ENCODE peak calls at places on chromosomes 3 and 15, in four cellular contexts. E is GM12878, M is K562, C is HepG2. X is an unnamed sample.

GRCh38 chr3:104933981-104934380 is 432.7 kb upstream of the ALCAM start:
- DNase-seq in M (no peak), C (no peak), E (no peak), X (no peak)

GRCh38 chr3:60192297-60193114 is 1058.7 kb downstream of the FHIT start:
- DNase-seq in E (peak), C (no peak), M (no peak), X (no peak)

GRCh38 chr15:59399465-59400102 is 26.9 kb upstream of the MYO1E start:
- DNase-seq in C (no peak), M (no peak), E (peak), X (no peak)

GRCh38 chr3:127462111-127462655 is 128.3 kb downstream of the TPRA1 start:
- DNase-seq in E (no peak), C (no peak), M (no peak), X (no peak)

GRCh38 chr15:25687689-25688088 is 175.4 kb downstream of the ATP10A start:
- DNase-seq in E (no peak), C (no peak), M (no peak), X (no peak)

GRCh38 chr3:46393554-46394434 is 13.1 kb downstream of the CCR5AS start:
- DNase-seq in C (no peak), M (peak), E (no peak), X (peak)

GRCh38 chr3:154323921-154324738 is at the start of gene DHX36:
- DNase-seq in E (peak), C (peak), M (peak), X (peak)

GRCh38 chr3:121995190-121996137 is 26.6 kb downstream of the ILDR1 start:
- DNase-seq in M (peak), E (peak), C (peak), X (peak)

GRCh38 chr3:52246264-52246620 is 683 bp downstream of the PPM1M start:
- DNase-seq in E (no peak), C (no peak), M (no peak), X (no peak)

GRCh38 chr3:32544894-32545293 is 25.8 kb downstream of the DYNC1LI1 start:
- DNase-seq in E (no peak), M (no peak), C (no peak), X (no peak)

GRCh38 chr15:78422571-78423340 is 15.3 kb upstream of the IREB2 start:
- DNase-seq in E (no peak), M (peak), C (peak), X (peak)

GRCh38 chr3:122668930-122669730 is 11.5 kb upstream of the PARP14 start:
- DNase-seq in C (peak), M (peak), E (no peak), X (no peak)

GRCh38 chr3:45225465-45226205 is 452 bp downstream of the TMEM158 start:
- DNase-seq in E (no peak), C (no peak), M (peak), X (peak)

GRCh38 chr3:171135536-171135935 is 109.0 kb upstream of the SLC2A2 start:
- DNase-seq in E (no peak), C (no peak), M (no peak), X (no peak)

GRCh38 chr15:48397841-48398240 is 66.6 kb downstream of the DUT start:
- DNase-seq in C (no peak), E (no peak), M (no peak), X (no peak)

GRCh38 chr3:189629803-189630455 is 1.3 kb upstream of the TP63 start:
- DNase-seq in C (no peak), M (no peak), E (no peak), X (no peak)

GRCh38 chr3:197132916-197133530 is 103.4 kb upstream of the MELTF start:
- DNase-seq in C (no peak), M (no peak), E (no peak), X (no peak)

GRCh38 chr3:124217542-124217941 is 225.6 kb upstream of the ROPN1 start:
- DNase-seq in C (peak), E (no peak), M (peak), X (peak)

GRCh38 chr3:124223853-124224252 is 231.9 kb upstream of the ROPN1 start:
- DNase-seq in M (no peak), C (no peak), E (no peak), X (no peak)

GRCh38 chr3:124227150-124227630 is 235.3 kb upstream of the ROPN1 start:
- DNase-seq in C (no peak), E (no peak), M (no peak), X (no peak)

DNA sequence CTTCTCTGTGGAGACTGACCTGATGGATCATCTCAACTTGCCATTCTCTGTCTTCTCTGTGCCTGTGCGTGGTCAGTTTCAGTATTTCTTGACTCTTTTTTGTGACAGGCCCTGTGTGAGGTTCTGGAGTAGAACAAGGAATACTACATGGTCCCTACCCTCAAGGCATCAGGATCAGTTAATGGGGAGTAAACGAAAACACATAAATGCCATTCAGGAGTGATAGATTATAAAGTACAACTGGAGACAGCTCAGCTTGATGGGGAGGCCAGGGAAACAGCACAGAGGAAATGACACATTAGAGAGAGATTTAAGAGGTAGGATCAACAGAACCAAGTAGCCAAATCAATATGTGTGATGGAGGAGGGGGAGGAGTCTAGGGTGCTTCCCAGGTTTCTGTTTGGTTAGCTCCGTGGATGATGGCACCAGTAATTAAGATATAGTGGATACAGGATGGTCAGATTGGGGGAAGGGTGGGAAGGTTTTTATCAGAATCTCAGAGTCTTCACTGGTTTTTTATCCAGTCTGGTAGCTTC is 229.4 kb upstream of the ROPN1 start:
- DNase-seq in C (no peak), M (no peak), E (no peak), X (no peak)
- TF ChIP-seq USF2 in C (no peak), M (no peak), E (no peak), X (no peak)

DNA sequence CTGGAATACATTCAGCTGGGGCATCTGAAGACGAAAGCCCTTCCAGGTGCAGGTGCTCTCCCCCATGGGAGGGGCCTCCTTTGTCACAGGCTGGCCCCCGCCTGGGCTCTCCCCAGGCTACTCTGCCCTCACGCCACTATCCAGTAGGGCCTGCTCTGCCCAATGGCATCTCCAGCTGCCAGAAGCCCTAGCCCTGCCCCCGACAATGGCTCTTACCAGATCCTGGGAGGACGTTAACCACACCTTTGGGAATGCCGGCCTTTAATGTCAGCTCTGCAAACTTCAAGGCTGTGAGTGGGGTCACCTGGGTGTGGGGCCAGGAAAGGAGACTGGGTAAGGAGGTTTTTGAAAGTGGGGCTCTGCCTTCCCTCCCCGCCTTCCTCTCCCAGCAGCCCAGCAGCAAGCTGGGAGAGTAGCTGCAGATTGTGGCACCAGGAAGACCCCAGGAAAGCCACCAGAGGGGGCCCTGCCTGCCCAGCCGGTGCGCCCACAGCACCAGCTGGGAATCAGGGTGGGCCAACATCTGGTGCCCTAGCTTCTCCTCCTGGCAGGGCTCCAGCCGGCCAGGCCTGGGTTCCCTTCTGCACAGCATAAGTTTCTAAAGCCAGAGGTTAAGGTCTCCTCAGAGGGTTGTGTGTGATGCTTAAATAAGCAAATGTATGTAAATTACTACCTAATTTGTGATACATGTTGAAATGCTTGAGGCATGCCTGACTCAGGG is 40.4 kb upstream of the SLC41A3 start:
- DNase-seq in M (no peak), C (no peak), E (no peak), X (peak)
- TF ChIP-seq MAX in M (no peak), C (no peak), E (no peak), X (no peak)

DNA sequence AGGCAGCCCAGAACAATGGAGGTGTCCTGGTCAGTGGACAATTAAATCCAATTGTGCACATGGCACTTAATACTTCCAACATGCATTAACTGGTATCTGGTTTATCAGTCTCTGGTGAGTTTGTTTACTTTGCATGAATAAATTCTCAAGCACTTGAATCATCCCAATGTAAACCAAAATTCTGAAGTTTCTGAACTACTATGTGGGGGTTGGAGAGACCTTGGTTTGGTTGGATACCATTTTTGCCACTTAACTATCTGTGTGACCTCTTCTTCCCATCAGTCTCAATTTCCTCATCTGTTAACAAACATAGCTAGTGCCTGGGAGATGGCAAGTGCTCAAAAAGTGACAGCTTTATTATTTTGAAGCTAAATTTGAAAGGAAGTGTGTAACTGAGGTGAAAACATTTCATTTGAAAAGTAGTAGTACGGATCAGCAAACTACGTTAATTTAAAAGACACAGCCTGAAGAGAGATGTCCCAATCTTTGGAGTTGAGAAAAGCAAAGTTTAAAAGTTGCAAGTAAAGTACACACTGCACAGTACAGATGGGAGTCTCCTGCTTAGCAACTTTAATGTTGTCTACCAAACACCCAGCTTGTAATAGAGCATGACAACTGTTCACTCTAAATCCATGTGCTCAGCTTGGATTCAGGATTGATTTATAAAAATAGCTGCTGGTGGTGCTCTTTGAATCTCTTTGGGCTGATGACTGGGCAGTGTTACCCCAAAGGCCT is 70.7 kb upstream of the MAP4 start:
- DNase-seq in E (no peak), M (no peak), C (peak), X (no peak)
- TF ChIP-seq ETV6 in E (no peak), M (no peak), C (no peak), X (no peak)

GRCh38 chr3:134879991-134880390 is 84.9 kb downstream of the EPHB1 start:
- DNase-seq in M (no peak), E (no peak), C (peak), X (no peak)
- TF ChIP-seq USF2 in M (no peak), E (no peak), C (no peak), X (no peak)

DNA sequence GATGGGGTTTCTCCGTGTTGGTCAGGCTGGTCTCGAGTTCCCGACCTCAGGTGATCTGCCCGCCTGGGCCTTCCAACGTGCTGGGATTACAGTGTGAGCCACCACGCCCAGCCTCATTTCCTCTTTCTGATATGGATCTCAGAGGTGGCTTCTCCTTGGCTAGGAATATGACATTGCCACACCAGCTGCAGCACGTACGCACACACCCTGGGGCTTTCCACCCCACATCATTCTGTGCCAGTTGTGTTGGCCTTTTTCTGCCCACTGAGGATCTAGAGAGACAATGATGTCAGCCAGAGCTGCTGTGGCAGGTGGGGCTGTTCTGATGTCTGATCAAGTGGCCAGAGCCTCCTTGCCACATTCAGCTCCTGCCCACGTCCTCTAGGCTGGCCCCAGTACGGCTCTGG is 29.0 kb downstream of the TMEM45A start:
- DNase-seq in E (peak), C (no peak), M (no peak), X (no peak)
- TF ChIP-seq MAX in E (no peak), C (no peak), M (no peak), X (no peak)

GRCh38 chr15:92167413-92167950 is 226.2 kb upstream of the ST8SIA2 start:
- DNase-seq in C (peak), E (no peak), M (no peak), X (no peak)
- TF ChIP-seq ETV6 in C (no peak), E (no peak), M (no peak), X (no peak)

DNA sequence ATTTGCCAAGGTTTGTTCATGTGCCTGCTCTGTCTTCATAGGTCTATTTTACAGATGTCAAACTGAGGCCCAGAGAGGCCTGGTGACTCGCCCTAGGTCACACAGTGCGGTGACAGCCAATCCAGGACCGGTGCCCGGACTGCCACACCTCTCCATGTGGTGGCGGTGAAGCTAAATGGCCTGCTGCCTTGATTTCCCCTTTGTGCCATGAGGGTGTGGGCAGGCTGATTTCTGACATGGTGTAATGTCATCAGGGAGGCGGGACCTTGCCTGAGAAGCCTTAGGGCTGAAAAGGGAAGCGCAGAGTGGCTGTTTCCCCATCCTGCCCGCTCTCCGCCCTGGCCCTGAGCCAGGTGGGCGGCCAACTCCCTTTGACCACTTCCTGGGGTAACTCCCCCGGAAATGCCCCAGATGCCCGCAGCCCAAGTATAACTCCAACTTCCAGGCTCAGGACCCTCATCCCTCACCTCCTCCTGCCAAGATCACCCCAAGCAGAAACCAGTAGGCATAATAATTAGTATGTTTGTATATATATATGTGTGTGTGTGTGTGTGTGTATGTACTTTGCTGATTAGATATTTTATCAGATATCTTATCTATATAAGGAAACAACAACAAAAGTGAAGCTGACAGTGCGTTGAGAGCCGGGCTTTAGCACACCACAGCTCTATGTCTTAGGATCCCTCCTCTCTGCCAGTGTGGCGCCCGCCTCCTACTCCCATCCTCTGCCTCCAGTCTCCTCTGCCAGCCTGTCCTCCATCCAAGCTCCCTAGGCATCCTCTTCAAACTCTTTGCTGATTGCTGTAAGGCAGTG is 63.9 kb downstream of the IQSEC1 start:
- DNase-seq in C (no peak), M (peak), E (no peak), X (no peak)
- TF ChIP-seq USF2 in C (no peak), M (no peak), E (no peak), X (no peak)